ENCODE peak calls at places on chromosomes 12 and 14, in eight cellular contexts. One of them, this sample, is unnamed. For H3K9me3, the result is how much of the 10 kb centered on the place peaks cover.

GRCh38 chr14:51228890-51229289 is 11.2 kb upstream of the TMX1 start:
- DNase-seq in aorta: no peak
- DNase-seq in heart left ventricle: no peak
- DNase-seq in ovary: no peak
- DNase-seq in lower lobe of right lung: no peak
- DNase-seq in NT2/D1: no peak
- DNase-seq in effector memory CD4-positive, alpha-beta T cell: no peak
- DNase-seq in cardiac muscle cell: no peak
- DNase-seq in this sample: no peak

GRCh38 chr12:82524636-82525035 is 162.1 kb upstream of the TMTC2 start:
- DNase-seq in aorta: no peak
- DNase-seq in heart left ventricle: no peak
- DNase-seq in ovary: no peak
- DNase-seq in lower lobe of right lung: no peak
- DNase-seq in NT2/D1: no peak
- DNase-seq in effector memory CD4-positive, alpha-beta T cell: no peak
- DNase-seq in cardiac muscle cell: no peak
- DNase-seq in this sample: no peak

GRCh38 chr14:93056166-93056839 is 59.4 kb downstream of the ITPK1 start:
- DNase-seq in aorta: no peak
- DNase-seq in heart left ventricle: peak
- DNase-seq in ovary: no peak
- DNase-seq in lower lobe of right lung: no peak
- DNase-seq in NT2/D1: no peak
- DNase-seq in effector memory CD4-positive, alpha-beta T cell: no peak
- DNase-seq in cardiac muscle cell: no peak
- DNase-seq in this sample: no peak

GRCh38 chr12:131740626-131741025 is 29.7 kb downstream of the SFSWAP start:
- DNase-seq in aorta: no peak
- DNase-seq in heart left ventricle: no peak
- DNase-seq in ovary: no peak
- DNase-seq in lower lobe of right lung: no peak
- DNase-seq in NT2/D1: no peak
- DNase-seq in effector memory CD4-positive, alpha-beta T cell: no peak
- DNase-seq in cardiac muscle cell: no peak
- DNase-seq in this sample: no peak

GRCh38 chr12:104165801-104166200 is 27.8 kb upstream of the NFYB start:
- DNase-seq in aorta: no peak
- DNase-seq in heart left ventricle: peak
- DNase-seq in ovary: no peak
- DNase-seq in lower lobe of right lung: no peak
- DNase-seq in NT2/D1: no peak
- DNase-seq in effector memory CD4-positive, alpha-beta T cell: no peak
- DNase-seq in cardiac muscle cell: no peak
- DNase-seq in this sample: no peak

GRCh38 chr14:79062226-79062625 is 892.1 kb downstream of the NRXN3 start:
- DNase-seq in aorta: no peak
- DNase-seq in heart left ventricle: no peak
- DNase-seq in ovary: no peak
- DNase-seq in lower lobe of right lung: no peak
- DNase-seq in NT2/D1: no peak
- DNase-seq in effector memory CD4-positive, alpha-beta T cell: no peak
- DNase-seq in cardiac muscle cell: no peak
- DNase-seq in this sample: no peak

GRCh38 chr12:117919479-117919878 is 49.3 kb downstream of the KSR2 start:
- DNase-seq in aorta: no peak
- DNase-seq in heart left ventricle: no peak
- DNase-seq in ovary: no peak
- DNase-seq in lower lobe of right lung: no peak
- DNase-seq in NT2/D1: no peak
- DNase-seq in effector memory CD4-positive, alpha-beta T cell: no peak
- DNase-seq in cardiac muscle cell: no peak
- DNase-seq in this sample: no peak

GRCh38 chr14:101083564-101084435 is 180.3 kb upstream of the RTL1 start:
- DNase-seq in aorta: peak
- DNase-seq in heart left ventricle: no peak
- DNase-seq in ovary: no peak
- DNase-seq in lower lobe of right lung: no peak
- DNase-seq in NT2/D1: no peak
- DNase-seq in effector memory CD4-positive, alpha-beta T cell: no peak
- DNase-seq in cardiac muscle cell: no peak
- DNase-seq in this sample: no peak

GRCh38 chr12:57759360-57759980 is 4.6 kb downstream of the MARCHF9 start:
- DNase-seq in aorta: no peak
- DNase-seq in heart left ventricle: no peak
- DNase-seq in ovary: no peak
- DNase-seq in lower lobe of right lung: no peak
- DNase-seq in NT2/D1: no peak
- DNase-seq in effector memory CD4-positive, alpha-beta T cell: no peak
- DNase-seq in cardiac muscle cell: peak
- DNase-seq in this sample: no peak

GRCh38 chr12:124648710-124649384 is 81.4 kb upstream of the NCOR2 start:
- DNase-seq in aorta: no peak
- DNase-seq in heart left ventricle: no peak
- DNase-seq in ovary: no peak
- DNase-seq in lower lobe of right lung: no peak
- DNase-seq in NT2/D1: no peak
- DNase-seq in effector memory CD4-positive, alpha-beta T cell: no peak
- DNase-seq in cardiac muscle cell: no peak
- DNase-seq in this sample: no peak

DNA sequence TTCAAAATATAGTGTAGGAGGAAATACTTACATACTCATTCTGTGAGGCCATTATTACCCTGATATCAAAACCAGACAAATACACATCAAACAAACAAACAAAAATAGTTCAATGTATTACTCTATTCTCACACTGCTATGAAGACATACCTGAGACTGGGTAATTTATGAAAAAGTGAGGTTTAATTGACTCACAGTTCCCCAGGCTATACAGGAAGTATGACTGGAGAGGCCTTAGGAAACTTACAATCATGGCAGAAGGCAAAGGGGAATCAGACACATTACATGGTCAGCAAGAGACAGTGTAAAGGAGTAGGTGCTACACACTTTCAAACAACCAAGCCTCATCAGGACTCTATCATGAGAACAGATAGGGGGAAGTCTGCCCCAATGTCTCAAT is 1023.2 kb downstream of the TMTC2 start:
- DNase-seq in aorta: no peak
- DNase-seq in heart left ventricle: no peak
- DNase-seq in ovary: no peak
- DNase-seq in lower lobe of right lung: no peak
- DNase-seq in NT2/D1: no peak
- DNase-seq in effector memory CD4-positive, alpha-beta T cell: no peak
- DNase-seq in cardiac muscle cell: no peak
- DNase-seq in this sample: no peak
- H3K9me3 ChIP-seq in aorta: under half
- H3K9me3 ChIP-seq in heart left ventricle: under half
- H3K9me3 ChIP-seq in ovary: under half
- H3K9me3 ChIP-seq in lower lobe of right lung: under half
- H3K9me3 ChIP-seq in NT2/D1: under half
- H3K9me3 ChIP-seq in effector memory CD4-positive, alpha-beta T cell: under half
- H3K9me3 ChIP-seq in cardiac muscle cell: under half
- H3K9me3 ChIP-seq in this sample: under half

DNA sequence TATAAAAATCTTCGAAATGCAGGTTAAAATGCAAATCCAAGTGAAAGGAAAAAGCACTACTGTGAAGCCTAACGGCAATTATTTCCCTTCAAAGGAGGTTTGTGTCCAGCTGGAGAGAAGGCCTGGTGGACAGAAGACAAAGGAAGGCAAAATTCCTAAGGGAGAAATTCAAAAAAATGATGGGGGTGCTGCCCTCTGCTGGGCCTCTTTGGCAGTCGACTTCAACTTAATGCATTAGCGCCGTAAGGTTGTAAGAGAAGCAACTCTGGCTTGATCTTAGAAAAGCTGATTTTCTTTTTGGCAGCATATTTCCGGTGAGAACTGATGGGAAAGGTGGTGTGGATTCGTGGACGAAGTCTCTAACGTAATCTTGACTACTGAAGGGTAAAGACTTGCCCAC is 34.3 kb upstream of the CHFR start:
- DNase-seq in aorta: no peak
- DNase-seq in heart left ventricle: no peak
- DNase-seq in ovary: no peak
- DNase-seq in lower lobe of right lung: no peak
- DNase-seq in NT2/D1: no peak
- DNase-seq in effector memory CD4-positive, alpha-beta T cell: no peak
- DNase-seq in cardiac muscle cell: no peak
- DNase-seq in this sample: no peak
- H3K9me3 ChIP-seq in aorta: under half
- H3K9me3 ChIP-seq in heart left ventricle: half or more
- H3K9me3 ChIP-seq in ovary: under half
- H3K9me3 ChIP-seq in lower lobe of right lung: half or more
- H3K9me3 ChIP-seq in NT2/D1: half or more
- H3K9me3 ChIP-seq in effector memory CD4-positive, alpha-beta T cell: half or more
- H3K9me3 ChIP-seq in cardiac muscle cell: under half
- H3K9me3 ChIP-seq in this sample: under half

DNA sequence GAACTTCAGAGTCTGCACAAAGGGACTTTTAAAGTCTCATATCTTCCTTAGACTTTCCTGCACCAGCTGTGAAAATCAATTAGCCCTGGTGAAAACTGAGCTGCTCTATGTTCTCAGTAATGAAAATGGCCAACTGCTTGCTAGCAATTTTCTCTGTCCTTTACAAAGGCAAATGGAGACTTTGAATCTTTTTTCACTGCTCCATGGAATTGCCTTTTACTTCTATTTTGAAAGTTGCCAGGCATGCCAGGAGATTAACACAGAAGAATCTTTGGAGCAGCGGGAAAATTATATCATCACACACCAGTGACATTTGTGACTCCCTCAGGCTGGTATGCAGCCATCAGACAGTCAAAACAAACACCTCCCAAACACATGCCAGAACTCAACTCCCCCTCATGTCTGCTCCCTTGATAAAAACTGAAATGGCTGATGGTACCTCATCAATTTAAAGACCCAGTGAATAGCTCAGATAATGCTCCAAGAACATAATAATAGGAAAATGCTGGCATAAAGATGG is 872.0 kb upstream of the FLRT2 start:
- DNase-seq in aorta: no peak
- DNase-seq in heart left ventricle: no peak
- DNase-seq in ovary: no peak
- DNase-seq in lower lobe of right lung: no peak
- DNase-seq in NT2/D1: no peak
- DNase-seq in effector memory CD4-positive, alpha-beta T cell: no peak
- DNase-seq in cardiac muscle cell: peak
- DNase-seq in this sample: no peak
- H3K9me3 ChIP-seq in aorta: under half
- H3K9me3 ChIP-seq in heart left ventricle: under half
- H3K9me3 ChIP-seq in ovary: under half
- H3K9me3 ChIP-seq in lower lobe of right lung: under half
- H3K9me3 ChIP-seq in NT2/D1: under half
- H3K9me3 ChIP-seq in effector memory CD4-positive, alpha-beta T cell: under half
- H3K9me3 ChIP-seq in cardiac muscle cell: under half
- H3K9me3 ChIP-seq in this sample: under half

GRCh38 chr14:106522990-106523389 is 996.6 kb downstream of the TMEM121 start:
- DNase-seq in aorta: no peak
- DNase-seq in heart left ventricle: no peak
- DNase-seq in ovary: no peak
- DNase-seq in lower lobe of right lung: no peak
- DNase-seq in NT2/D1: no peak
- DNase-seq in effector memory CD4-positive, alpha-beta T cell: no peak
- DNase-seq in cardiac muscle cell: no peak
- DNase-seq in this sample: no peak
- H3K9me3 ChIP-seq in aorta: under half
- H3K9me3 ChIP-seq in heart left ventricle: under half
- H3K9me3 ChIP-seq in ovary: under half
- H3K9me3 ChIP-seq in lower lobe of right lung: under half
- H3K9me3 ChIP-seq in NT2/D1: under half
- H3K9me3 ChIP-seq in effector memory CD4-positive, alpha-beta T cell: under half
- H3K9me3 ChIP-seq in cardiac muscle cell: under half
- H3K9me3 ChIP-seq in this sample: under half

DNA sequence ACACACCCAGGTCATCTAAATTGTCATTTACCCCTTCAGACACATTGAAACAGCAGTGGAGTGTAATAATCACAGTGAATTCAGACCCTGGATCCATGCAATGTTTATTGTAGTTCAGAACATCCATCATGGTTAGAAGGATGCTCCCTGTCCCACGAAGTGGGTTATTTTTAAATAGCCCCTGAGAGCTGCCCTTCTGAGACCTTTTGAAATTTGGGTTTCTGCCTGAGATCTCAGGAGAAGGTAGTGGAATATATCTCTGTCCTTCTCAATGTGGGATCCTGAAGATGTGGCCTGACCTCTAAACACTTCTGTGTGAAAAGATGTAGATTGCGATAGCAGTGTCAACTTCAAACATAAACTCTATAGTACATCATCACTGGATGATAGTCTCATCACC is 1080.6 kb downstream of the TMEM121 start:
- DNase-seq in aorta: no peak
- DNase-seq in heart left ventricle: no peak
- DNase-seq in ovary: no peak
- DNase-seq in lower lobe of right lung: no peak
- DNase-seq in NT2/D1: no peak
- DNase-seq in effector memory CD4-positive, alpha-beta T cell: no peak
- DNase-seq in cardiac muscle cell: no peak
- DNase-seq in this sample: no peak
- H3K9me3 ChIP-seq in aorta: under half
- H3K9me3 ChIP-seq in heart left ventricle: under half
- H3K9me3 ChIP-seq in ovary: under half
- H3K9me3 ChIP-seq in lower lobe of right lung: under half
- H3K9me3 ChIP-seq in NT2/D1: under half
- H3K9me3 ChIP-seq in effector memory CD4-positive, alpha-beta T cell: under half
- H3K9me3 ChIP-seq in cardiac muscle cell: under half
- H3K9me3 ChIP-seq in this sample: under half

GRCh38 chr14:106141242-106142220 is 615.1 kb downstream of the TMEM121 start:
- DNase-seq in aorta: no peak
- DNase-seq in heart left ventricle: no peak
- DNase-seq in ovary: no peak
- DNase-seq in lower lobe of right lung: no peak
- DNase-seq in NT2/D1: no peak
- DNase-seq in effector memory CD4-positive, alpha-beta T cell: peak
- DNase-seq in cardiac muscle cell: no peak
- DNase-seq in this sample: peak
- H3K9me3 ChIP-seq in aorta: under half
- H3K9me3 ChIP-seq in heart left ventricle: under half
- H3K9me3 ChIP-seq in ovary: under half
- H3K9me3 ChIP-seq in lower lobe of right lung: under half
- H3K9me3 ChIP-seq in NT2/D1: under half
- H3K9me3 ChIP-seq in effector memory CD4-positive, alpha-beta T cell: under half
- H3K9me3 ChIP-seq in cardiac muscle cell: under half
- H3K9me3 ChIP-seq in this sample: under half

GRCh38 chr12:34347367-34347766 is 325.1 kb downstream of the ALG10 start:
- DNase-seq in aorta: no peak
- DNase-seq in heart left ventricle: no peak
- DNase-seq in ovary: no peak
- DNase-seq in lower lobe of right lung: no peak
- DNase-seq in NT2/D1: peak
- DNase-seq in effector memory CD4-positive, alpha-beta T cell: no peak
- DNase-seq in cardiac muscle cell: no peak
- DNase-seq in this sample: no peak
- H3K9me3 ChIP-seq in aorta: under half
- H3K9me3 ChIP-seq in heart left ventricle: under half
- H3K9me3 ChIP-seq in ovary: under half
- H3K9me3 ChIP-seq in lower lobe of right lung: under half
- H3K9me3 ChIP-seq in NT2/D1: under half
- H3K9me3 ChIP-seq in effector memory CD4-positive, alpha-beta T cell: under half
- H3K9me3 ChIP-seq in cardiac muscle cell: under half
- H3K9me3 ChIP-seq in this sample: under half

This sample was measured in T-helper 17 cell.